ENCODE peak calls at places on chromosomes 12 and 14, in six cellular contexts. I is activated T-helper 1 cell treated with Interleukin-2 at 50 U/mL for 16 hours, Q is HCT116, M is Daoy, H is GDM1, F is heart left ventricle. E is an unnamed sample.
A peak's percentile ranks its signal among the peaks of the same experiment; 100 is the strongest.

GRCh38 chr12:15634010-15634676 is 155.0 kb downstream of the EPS8 start:
- DNase-seq in M (no peak), F (no peak), H (no peak), I (no peak), Q (no peak), E (no peak)

GRCh38 chr12:91009319-91009950 is 4.7 kb upstream of the EPYC start:
- DNase-seq in M (peak; percentile 8), F (no peak), I (no peak), H (no peak), Q (no peak), E (no peak)

GRCh38 chr12:55842681-55843429 is at the start of gene MMP19:
- DNase-seq in F (no peak), H (no peak), Q (no peak), I (no peak), M (peak; percentile 85), E (no peak)

GRCh38 chr14:103724116-103724515 is 8.5 kb downstream of the ZFYVE21 start:
- DNase-seq in F (peak; percentile 82), M (peak; percentile 66), Q (no peak), I (no peak), H (no peak), E (no peak)

GRCh38 chr12:62762645-62763044 is 172.3 kb downstream of the PPM1H start:
- DNase-seq in H (no peak), M (no peak), Q (no peak), I (no peak), F (no peak), E (no peak)

GRCh38 chr14:55389330-55389729 is 22.3 kb downstream of the ATG14 start:
- DNase-seq in F (no peak), I (no peak), M (peak; percentile 34), Q (no peak), H (no peak), E (no peak)

GRCh38 chr14:56494167-56494566 is 85.4 kb upstream of the TMEM260 start:
- DNase-seq in M (no peak), H (no peak), I (no peak), F (no peak), Q (no peak), E (no peak)

GRCh38 chr12:113154351-113154973 is 4.9 kb downstream of the CFAP73 start:
- DNase-seq in F (peak; percentile 60), Q (no peak), H (no peak), M (peak; percentile 51), I (no peak), E (no peak)

GRCh38 chr12:72271401-72271740 is 799 bp upstream of the TRHDE start:
- DNase-seq in H (no peak), M (peak; percentile 62), I (no peak), Q (no peak), F (peak; percentile 28), E (no peak)

GRCh38 chr12:18158774-18159557 is 69.0 kb upstream of the RERGL start:
- DNase-seq in M (peak; percentile 24), H (no peak), I (no peak), Q (no peak), F (no peak), E (no peak)

GRCh38 chr12:106387847-106388246 is 30.3 kb downstream of the POLR3B start:
- DNase-seq in H (no peak), F (no peak), M (no peak), Q (no peak), I (no peak), E (no peak)

GRCh38 chr12:29743072-29743471 is 40.7 kb downstream of the TMTC1 start:
- DNase-seq in I (no peak), F (no peak), H (no peak), Q (no peak), M (no peak), E (no peak)

GRCh38 chr12:102120886-102121285 is 903 bp downstream of the PARPBP start:
- DNase-seq in F (no peak), I (no peak), Q (peak; percentile 3), M (peak; percentile 41), H (peak; percentile 18), E (no peak)

GRCh38 chr12:50043854-50044253 is 13.5 kb upstream of the ASIC1 start:
- DNase-seq in I (no peak), Q (no peak), M (peak; percentile 29), F (no peak), H (no peak), E (no peak)

GRCh38 chr14:61690039-61690438 is 5.3 kb upstream of the HIF1A start:
- DNase-seq in Q (no peak), H (no peak), F (no peak), I (no peak), M (no peak), E (no peak)

E was measured in T-helper 2 cell.